ENCODE peak calls at places on chromosomes 7 and 10, in six cellular contexts. One of them, this sample, is unnamed.

GRCh38 chr7:46940178-46940577 is 641.7 kb downstream of the TNS3 start:
- DNase-seq in endodermal cell: no peak
- DNase-seq in stimulated activated CD8-positive, alpha-beta memory T cell treated with anti-CD3 and anti-CD28 coated beads, Interleukin-15, amount 100 ng/mL, for 1 hour: no peak
- DNase-seq in immature natural killer cell: no peak
- DNase-seq in A673: no peak
- DNase-seq in EL: no peak
- DNase-seq in this sample: no peak

GRCh38 chr7:103576616-103577015 is 130.6 kb upstream of the SLC26A5 start:
- DNase-seq in endodermal cell: no peak
- DNase-seq in stimulated activated CD8-positive, alpha-beta memory T cell treated with anti-CD3 and anti-CD28 coated beads, Interleukin-15, amount 100 ng/mL, for 1 hour: no peak
- DNase-seq in immature natural killer cell: no peak
- DNase-seq in A673: no peak
- DNase-seq in EL: no peak
- DNase-seq in this sample: no peak

GRCh38 chr10:132523561-132524442 is 13.8 kb upstream of the INPP5A start:
- DNase-seq in endodermal cell: peak; percentile 35
- DNase-seq in stimulated activated CD8-positive, alpha-beta memory T cell treated with anti-CD3 and anti-CD28 coated beads, Interleukin-15, amount 100 ng/mL, for 1 hour: no peak
- DNase-seq in immature natural killer cell: no peak
- DNase-seq in A673: no peak
- DNase-seq in EL: no peak
- DNase-seq in this sample: no peak

GRCh38 chr7:14691597-14692203 is 210.9 kb downstream of the DGKB start:
- DNase-seq in endodermal cell: peak; percentile 85
- DNase-seq in stimulated activated CD8-positive, alpha-beta memory T cell treated with anti-CD3 and anti-CD28 coated beads, Interleukin-15, amount 100 ng/mL, for 1 hour: peak; percentile 20
- DNase-seq in immature natural killer cell: peak; percentile 29
- DNase-seq in A673: peak; percentile 61
- DNase-seq in EL: peak; percentile 21
- DNase-seq in this sample: peak; percentile 17

GRCh38 chr10:132492323-132493035 is 45.1 kb upstream of the INPP5A start:
- DNase-seq in endodermal cell: peak; percentile 40
- DNase-seq in stimulated activated CD8-positive, alpha-beta memory T cell treated with anti-CD3 and anti-CD28 coated beads, Interleukin-15, amount 100 ng/mL, for 1 hour: no peak
- DNase-seq in immature natural killer cell: no peak
- DNase-seq in A673: no peak
- DNase-seq in EL: no peak
- DNase-seq in this sample: no peak

GRCh38 chr10:113386005-113386404 is 166.8 kb upstream of the HABP2 start:
- DNase-seq in endodermal cell: no peak
- DNase-seq in stimulated activated CD8-positive, alpha-beta memory T cell treated with anti-CD3 and anti-CD28 coated beads, Interleukin-15, amount 100 ng/mL, for 1 hour: no peak
- DNase-seq in immature natural killer cell: no peak
- DNase-seq in A673: no peak
- DNase-seq in EL: peak; percentile 67
- DNase-seq in this sample: peak; percentile 11

GRCh38 chr10:81843042-81843441 is 32.0 kb upstream of the NRG3 start:
- DNase-seq in endodermal cell: no peak
- DNase-seq in stimulated activated CD8-positive, alpha-beta memory T cell treated with anti-CD3 and anti-CD28 coated beads, Interleukin-15, amount 100 ng/mL, for 1 hour: no peak
- DNase-seq in immature natural killer cell: no peak
- DNase-seq in A673: no peak
- DNase-seq in EL: no peak
- DNase-seq in this sample: no peak

GRCh38 chr10:48762104-48763042 is 77.7 kb downstream of the WDFY4 start:
- DNase-seq in endodermal cell: no peak
- DNase-seq in stimulated activated CD8-positive, alpha-beta memory T cell treated with anti-CD3 and anti-CD28 coated beads, Interleukin-15, amount 100 ng/mL, for 1 hour: no peak
- DNase-seq in immature natural killer cell: no peak
- DNase-seq in A673: no peak
- DNase-seq in EL: peak; percentile 8
- DNase-seq in this sample: no peak

GRCh38 chr7:105439174-105439893 is 50.6 kb upstream of the SRPK2 start:
- DNase-seq in endodermal cell: peak; percentile 56
- DNase-seq in stimulated activated CD8-positive, alpha-beta memory T cell treated with anti-CD3 and anti-CD28 coated beads, Interleukin-15, amount 100 ng/mL, for 1 hour: no peak
- DNase-seq in immature natural killer cell: no peak
- DNase-seq in A673: peak; percentile 54
- DNase-seq in EL: peak; percentile 95
- DNase-seq in this sample: peak; percentile 89

GRCh38 chr10:71802715-71803488 is 29.6 kb upstream of the VSIR start:
- DNase-seq in endodermal cell: no peak
- DNase-seq in stimulated activated CD8-positive, alpha-beta memory T cell treated with anti-CD3 and anti-CD28 coated beads, Interleukin-15, amount 100 ng/mL, for 1 hour: no peak
- DNase-seq in immature natural killer cell: no peak
- DNase-seq in A673: no peak
- DNase-seq in EL: no peak
- DNase-seq in this sample: no peak

GRCh38 chr10:97407211-97407951 is 6.2 kb upstream of the RRP12 start:
- DNase-seq in endodermal cell: peak; percentile 93
- DNase-seq in stimulated activated CD8-positive, alpha-beta memory T cell treated with anti-CD3 and anti-CD28 coated beads, Interleukin-15, amount 100 ng/mL, for 1 hour: no peak
- DNase-seq in immature natural killer cell: peak; percentile 79
- DNase-seq in A673: peak; percentile 89
- DNase-seq in EL: peak; percentile 80
- DNase-seq in this sample: peak; percentile 78

GRCh38 chr10:21519327-21519933 is 6.1 kb downstream of the SKIDA1 start:
- DNase-seq in endodermal cell: peak; percentile 35
- DNase-seq in stimulated activated CD8-positive, alpha-beta memory T cell treated with anti-CD3 and anti-CD28 coated beads, Interleukin-15, amount 100 ng/mL, for 1 hour: no peak
- DNase-seq in immature natural killer cell: no peak
- DNase-seq in A673: no peak
- DNase-seq in EL: no peak
- DNase-seq in this sample: no peak